ENCODE peak calls at places on chromosome 1, in six cellular contexts. J, L, A, V, F and U are unnamed samples.

GRCh38 chr1:41383094-41383852 is 22.0 kb downstream of the FOXO6 start:
- DNase-seq in J (no peak), L (peak; percentile 55), A (no peak), V (no peak), F (peak; percentile 31), U (peak; percentile 39)

GRCh38 chr1:182761396-182762395 is 27.9 kb upstream of the NPL start:
- DNase-seq in J (no peak), L (no peak), A (no peak), V (no peak), F (no peak), U (no peak)

GRCh38 chr1:226407497-226408284 is at the start of gene PARP1:
- DNase-seq in J (peak; percentile 86), L (peak; percentile 99), A (peak; percentile 84), V (peak; percentile 71), F (peak; percentile 89), U (peak; percentile 75)

GRCh38 chr1:234281826-234282489 is 91.3 kb upstream of the COA6 start:
- DNase-seq in J (peak; percentile 62), L (no peak), A (no peak), V (no peak), F (no peak), U (no peak)

GRCh38 chr1:106564192-106564591 is 492.3 kb upstream of the PRMT6 start:
- DNase-seq in J (no peak), L (no peak), A (no peak), V (no peak), F (no peak), U (no peak)

GRCh38 chr1:94044891-94045290 is 76.1 kb downstream of the ABCA4 start:
- DNase-seq in J (no peak), L (no peak), A (no peak), V (no peak), F (no peak), U (no peak)

GRCh38 chr1:87820667-87821066 is 492.0 kb downstream of the LMO4 start:
- DNase-seq in J (no peak), L (no peak), A (no peak), V (no peak), F (no peak), U (no peak)

GRCh38 chr1:206684478-206685255 is at the start of gene MAPKAPK2:
- DNase-seq in J (peak; percentile 84), L (peak; percentile 98), A (peak; percentile 76), V (peak; percentile 60), F (peak; percentile 70), U (peak; percentile 78)

GRCh38 chr1:159011701-159012100 is 2.0 kb downstream of the IFI16 start:
- DNase-seq in J (no peak), L (no peak), A (no peak), V (no peak), F (no peak), U (no peak)

GRCh38 chr1:230441183-230441582 is 15.1 kb upstream of the PGBD5 start:
- DNase-seq in J (no peak), L (no peak), A (no peak), V (no peak), F (no peak), U (no peak)